ENCODE peak calls at places on chromosome 14, in four cellular contexts. P, J, L and N are unnamed samples.

GRCh38 chr14:36633580-36633979 is 28.1 kb upstream of the PAX9 start:
- DNase-seq in P (no peak), J (no peak), L (no peak), N (no peak)

GRCh38 chr14:64117671-64118402 is 176.3 kb downstream of the ESR2 start:
- DNase-seq in P (no peak), J (no peak), L (peak; percentile 68), N (no peak)

GRCh38 chr14:60175255-60175902 is 10.2 kb upstream of the DHRS7 start:
- DNase-seq in P (no peak), J (no peak), L (no peak), N (no peak)

GRCh38 chr14:87888136-87888999 is 104.6 kb downstream of the GALC start:
- DNase-seq in P (no peak), J (no peak), L (no peak), N (no peak)

GRCh38 chr14:55414551-55414950 is 2.9 kb upstream of the ATG14 start:
- DNase-seq in P (no peak), J (no peak), L (no peak), N (no peak)

GRCh38 chr14:24965934-24966593 is 83.9 kb downstream of the STXBP6 start:
- DNase-seq in P (no peak), J (no peak), L (peak; percentile 90), N (no peak)

GRCh38 chr14:64388533-64389243 is 535 bp downstream of the MTHFD1 start:
- DNase-seq in P (no peak), J (no peak), L (no peak), N (no peak)

GRCh38 chr14:73634333-73634833 is 10.4 kb upstream of the DNAL1 start:
- DNase-seq in P (peak; percentile 65), J (no peak), L (no peak), N (no peak)

GRCh38 chr14:99731536-99732435 is 47.7 kb downstream of the CYP46A1 start:
- DNase-seq in P (no peak), J (no peak), L (no peak), N (peak; percentile 9)

GRCh38 chr14:89720741-89721315 is 233.7 kb downstream of the EFCAB11 start:
- DNase-seq in P (no peak), J (no peak), L (no peak), N (peak; percentile 43)

GRCh38 chr14:52275372-52275771 is 7.9 kb downstream of the PTGDR start:
- DNase-seq in P (no peak), J (no peak), L (no peak), N (no peak)

GRCh38 chr14:34693228-34693939 is 21.0 kb downstream of the CFL2 start:
- DNase-seq in P (no peak), J (no peak), L (no peak), N (peak; percentile 18)

GRCh38 chr14:54673193-54674121 is 106.5 kb downstream of the SAMD4A start:
- DNase-seq in P (no peak), J (no peak), L (no peak), N (no peak)

GRCh38 chr14:34223302-34224150 is 238.5 kb downstream of the SPTSSA start:
- DNase-seq in P (no peak), J (no peak), L (no peak), N (no peak)

GRCh38 chr14:65229431-65230286 is 127.3 kb upstream of the MAX start:
- DNase-seq in P (peak; percentile 74), J (no peak), L (no peak), N (peak; percentile 44)

GRCh38 chr14:65010211-65010931 is 23.7 kb downstream of the FNTB start:
- DNase-seq in P (no peak), J (no peak), L (no peak), N (no peak)

GRCh38 chr14:100706860-100707259 is 19.8 kb upstream of the DLK1 start:
- DNase-seq in P (no peak), J (no peak), L (no peak), N (no peak)

GRCh38 chr14:69547701-69548348 is 26.8 kb downstream of the CCDC177 start:
- DNase-seq in P (peak; percentile 7), J (no peak), L (no peak), N (peak; percentile 30)

GRCh38 chr14:100610511-100611217 is 23.4 kb upstream of the BEGAIN start:
- DNase-seq in P (no peak), J (no peak), L (no peak), N (no peak)

GRCh38 chr14:25116607-25117006 is 66.7 kb upstream of the STXBP6 start:
- DNase-seq in P (no peak), J (no peak), L (no peak), N (no peak)

GRCh38 chr14:93104961-93105360 is 10.8 kb downstream of the ITPK1 start:
- DNase-seq in P (no peak), J (no peak), L (no peak), N (no peak)

GRCh38 chr14:69719501-69719951 is 47.4 kb upstream of the SRSF5 start:
- DNase-seq in P (no peak), J (no peak), L (peak; percentile 85), N (no peak)

GRCh38 chr14:63387691-63388090 is 69.0 kb upstream of the GPHB5 start:
- DNase-seq in P (no peak), J (no peak), L (no peak), N (no peak)

GRCh38 chr14:94110552-94111181 is at the start of gene IFI27:
- DNase-seq in P (no peak), J (no peak), L (no peak), N (no peak)

GRCh38 chr14:49033131-49033530 is 553.0 kb downstream of the RPS29 start:
- DNase-seq in P (no peak), J (no peak), L (no peak), N (no peak)

GRCh38 chr14:96256420-96256819 is 410 bp downstream of the BDKRB1 start:
- DNase-seq in P (no peak), J (no peak), L (peak; percentile 74), N (no peak)

GRCh38 chr14:74638970-74639369 is 26.9 kb upstream of the LTBP2 start:
- DNase-seq in P (no peak), J (no peak), L (no peak), N (no peak)

GRCh38 chr14:31992051-31992450 is 85.1 kb upstream of the ARHGAP5 start:
- DNase-seq in P (no peak), J (no peak), L (peak; percentile 93), N (no peak)

GRCh38 chr14:68199465-68200145 is 380.0 kb downstream of the RAD51B start:
- DNase-seq in P (no peak), J (no peak), L (no peak), N (no peak)

GRCh38 chr14:96001866-96002510 is 37.2 kb upstream of the C14orf132 start:
- DNase-seq in P (no peak), J (no peak), L (no peak), N (no peak)

GRCh38 chr14:35789651-35790050 is 19.4 kb downstream of the RALGAPA1 start:
- DNase-seq in P (no peak), J (no peak), L (peak; percentile 39), N (no peak)